ENCODE peak calls at places on chromosomes 13 and 19, in five cellular contexts. K, E, R, X and W are unnamed samples.

GRCh38 chr19:56841194-56841546 is 644 bp upstream of the PEG3 start:
- DNase-seq in K (no peak), E (no peak), R (no peak), X (no peak), W (no peak)

GRCh38 chr19:38649305-38650179 is 2.1 kb downstream of the ACTN4 start:
- DNase-seq in K (no peak), E (no peak), R (no peak), X (no peak), W (no peak)

GRCh38 chr13:77853701-77854100 is 64.9 kb downstream of the EDNRB start:
- DNase-seq in K (peak; percentile 86), E (no peak), R (no peak), X (no peak), W (peak; percentile 59)

GRCh38 chr19:1429750-1430149 is 8.4 kb upstream of the RPS15 start:
- DNase-seq in K (no peak), E (no peak), R (no peak), X (no peak), W (no peak)

GRCh38 chr13:111156421-111156820 is 41.3 kb downstream of the ARHGEF7 start:
- DNase-seq in K (no peak), E (no peak), R (peak; percentile 55), X (no peak), W (no peak)

GRCh38 chr13:29892149-29892548 is 41.7 kb upstream of the UBL3 start:
- DNase-seq in K (no peak), E (no peak), R (no peak), X (no peak), W (no peak)

GRCh38 chr19:45716314-45717130 is 14.2 kb downstream of the FBXO46 start:
- DNase-seq in K (no peak), E (no peak), R (peak; percentile 60), X (peak; percentile 35), W (no peak)

GRCh38 chr19:5249526-5249925 is 91.1 kb downstream of the PTPRS start:
- DNase-seq in K (no peak), E (no peak), R (no peak), X (no peak), W (no peak)

GRCh38 chr19:10352764-10353671 is 13.6 kb upstream of the ICAM3 start:
- DNase-seq in K (peak; percentile 85), E (peak; percentile 96), R (no peak), X (peak; percentile 35), W (peak; percentile 98)

GRCh38 chr13:73938375-73939070 is 195.7 kb downstream of the KLF12 start:
- DNase-seq in K (peak; percentile 5), E (no peak), R (peak; percentile 50), X (peak; percentile 83), W (no peak)

GRCh38 chr13:37475966-37476365 is 122.6 kb downstream of the POSTN start:
- DNase-seq in K (no peak), E (no peak), R (no peak), X (peak; percentile 40), W (no peak)

GRCh38 chr19:55301459-55302331 is 17.9 kb downstream of the BRSK1 start:
- DNase-seq in K (peak; percentile 91), E (peak; percentile 100), R (peak; percentile 80), X (peak; percentile 78), W (peak; percentile 88)

GRCh38 chr13:102911336-102911735 is 65.5 kb downstream of the ERCC5 start:
- DNase-seq in K (no peak), E (no peak), R (peak; percentile 85), X (no peak), W (no peak)

GRCh38 chr13:36712785-36713184 is 39.0 kb downstream of the SERTM1 start:
- DNase-seq in K (no peak), E (no peak), R (no peak), X (no peak), W (no peak)

GRCh38 chr19:566403-566802 is 6.0 kb upstream of the BSG start:
- DNase-seq in K (no peak), E (no peak), R (peak; percentile 48), X (peak; percentile 99), W (no peak)

GRCh38 chr19:1035998-1036621 is 3.8 kb upstream of the ABCA7 start:
- DNase-seq in K (no peak), E (no peak), R (no peak), X (no peak), W (no peak)

GRCh38 chr13:109704771-109705628 is 81.4 kb downstream of the IRS2 start:
- DNase-seq in K (no peak), E (no peak), R (peak; percentile 59), X (no peak), W (no peak)

GRCh38 chr13:46728777-46729176 is 68.2 kb downstream of the ESD start:
- DNase-seq in K (no peak), E (no peak), R (peak; percentile 48), X (peak; percentile 12), W (no peak)

GRCh38 chr19:32224371-32225244 is 120.8 kb upstream of the ZNF507 start:
- DNase-seq in K (peak; percentile 60), E (peak; percentile 91), R (peak; percentile 71), X (peak; percentile 35), W (peak; percentile 61)

GRCh38 chr19:4390017-4390861 is 10.1 kb downstream of the SH3GL1 start:
- DNase-seq in K (no peak), E (no peak), R (peak; percentile 21), X (peak; percentile 67), W (peak; percentile 82)

GRCh38 chr19:42683917-42684513 is 56.3 kb downstream of the PSG3 start:
- DNase-seq in K (no peak), E (peak; percentile 46), R (peak; percentile 81), X (peak; percentile 7), W (no peak)

GRCh38 chr13:41751734-41752445 is 209.0 kb downstream of the VWA8 start:
- DNase-seq in K (no peak), E (no peak), R (no peak), X (no peak), W (no peak)
- H2BK12ac ChIP-seq in K (no peak overlapping the region), E (no peak overlapping the region), R (no peak overlapping the region), X (peak overlapping the region; percentile 39), W (no peak overlapping the region)

GRCh38 chr19:47005873-47006272 is 13.8 kb upstream of the NPAS1 start:
- DNase-seq in K (no peak), E (no peak), R (no peak), X (no peak), W (peak; percentile 50)
- H4K8ac ChIP-seq in K (no peak overlapping the region), E (no peak overlapping the region), R (no peak overlapping the region), X (peak overlapping the region; percentile 69), W (no peak overlapping the region)

DNA sequence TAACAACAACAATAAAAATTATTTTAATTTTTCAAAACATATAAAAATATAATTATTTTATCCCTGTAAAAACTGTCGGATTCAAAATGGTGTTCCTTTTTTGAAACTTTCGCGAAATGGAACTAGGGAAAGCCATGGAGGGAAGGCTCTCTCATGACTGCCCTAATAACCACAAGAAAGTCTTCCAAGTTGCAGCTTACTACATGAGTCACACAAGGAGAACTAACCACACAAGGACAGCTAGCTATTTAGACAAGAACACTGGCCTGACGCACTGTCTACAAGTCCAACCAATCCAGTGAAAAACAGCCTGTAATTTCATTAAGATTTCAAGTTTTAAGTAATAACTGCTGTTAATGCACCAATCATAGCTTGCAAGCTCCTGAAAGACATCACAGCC is 319.2 kb upstream of the PCDH9 start:
- DNase-seq in K (no peak), E (no peak), R (no peak), X (peak; percentile 85), W (no peak)
- H2AFZ ChIP-seq in K (no peak overlapping the region), E (no peak overlapping the region), R (no peak overlapping the region), X (no peak overlapping the region), W (no peak overlapping the region)

GRCh38 chr13:58547419-58547818 is 915.9 kb downstream of the PCDH17 start:
- DNase-seq in K (no peak), E (no peak), R (no peak), X (no peak), W (no peak)

DNA sequence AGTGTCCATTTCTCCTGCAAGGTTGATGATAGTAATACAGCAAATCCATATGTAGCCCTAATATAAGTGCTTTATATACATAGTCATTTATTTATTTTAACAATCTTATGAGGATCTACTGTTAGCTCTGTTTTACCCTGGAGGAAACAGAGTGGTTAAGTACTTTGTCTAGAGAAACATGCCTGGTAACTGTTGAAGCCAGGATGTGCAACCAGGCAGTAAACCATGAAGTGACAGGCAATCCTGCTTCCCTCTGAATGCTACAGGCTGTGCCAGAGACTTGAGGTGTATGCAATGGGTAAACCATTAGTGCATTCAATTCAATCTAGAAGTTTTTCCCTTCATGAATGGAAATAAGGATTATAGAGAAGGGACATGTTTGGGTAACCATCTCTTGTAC is 911.0 kb downstream of the PCDH17 start:
- DNase-seq in K (no peak), E (no peak), R (no peak), X (no peak), W (no peak)
- H2BK12ac ChIP-seq in K (no peak overlapping the region), E (no peak overlapping the region), R (no peak overlapping the region), X (no peak overlapping the region), W (no peak overlapping the region)

GRCh38 chr19:30339624-30340525 is 32.3 kb upstream of the ZNF536 start:
- DNase-seq in K (no peak), E (no peak), R (no peak), X (no peak), W (no peak)
- H4K8ac ChIP-seq in K (no peak overlapping the region), E (no peak overlapping the region), R (no peak overlapping the region), X (no peak overlapping the region), W (no peak overlapping the region)

DNA sequence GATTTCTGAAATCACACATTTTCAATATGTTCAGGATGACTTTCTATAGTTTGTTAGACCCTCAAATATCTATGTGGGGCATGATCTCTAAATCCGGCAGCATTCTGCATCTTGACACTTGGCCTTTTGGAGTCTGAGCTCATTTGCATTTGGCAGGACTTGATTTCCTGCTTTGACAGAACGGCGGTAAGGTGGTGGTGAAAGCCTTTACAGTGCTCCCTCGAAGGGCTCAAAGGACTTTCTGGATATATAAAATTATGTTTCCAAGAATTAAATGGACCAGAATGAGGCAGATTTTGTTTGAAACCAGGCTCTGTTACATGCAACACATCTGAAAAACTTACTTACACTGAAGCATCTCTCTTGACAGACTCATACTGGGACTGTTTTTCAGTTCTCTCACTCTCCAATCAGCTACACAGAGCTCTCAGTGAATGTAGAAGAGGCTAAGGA is 207.3 kb downstream of the SPRY2 start:
- DNase-seq in K (no peak), E (no peak), R (no peak), X (no peak), W (no peak)
- H2AFZ ChIP-seq in K (peak overlapping the region; percentile 80), E (no peak overlapping the region), R (no peak overlapping the region), X (no peak overlapping the region), W (no peak overlapping the region)